ENCODE peak calls at places on chromosome 2, in nine cellular contexts. J is endothelial cell; L is activated CD8-positive, alpha-beta T cell treated with anti-CD3 and anti-CD28 coated beads for 36 hours; T is K562; D is nephron progenitor cell; C is colonic mucosa; A is bronchial epithelial cell; X is fibroblast of lung; K is body of pancreas. I is an unnamed sample.

GRCh38 chr2:133848111-133848649 is 279.9 kb upstream of the NCKAP5 start:
- DNase-seq in J (no peak), L (no peak), T (no peak), D (no peak), C (no peak), A (no peak), X (no peak), K (no peak), I (no peak)

GRCh38 chr2:205776139-205776538 is 93.8 kb downstream of the NRP2 start:
- DNase-seq in J (peak), L (peak), T (peak), D (peak), C (peak), A (no peak), X (no peak), K (peak), I (peak)

GRCh38 chr2:191064590-191064989 is 50.6 kb upstream of the STAT1 start:
- DNase-seq in J (no peak), L (peak), T (no peak), D (no peak), C (no peak), A (no peak), X (no peak), K (no peak), I (no peak)

GRCh38 chr2:226190479-226191252 is 609.0 kb downstream of the IRS1 start:
- DNase-seq in J (no peak), L (no peak), T (no peak), D (no peak), C (no peak), A (peak), X (peak), K (no peak), I (no peak)

GRCh38 chr2:232455426-232456255 is at the start of gene ALPI:
- DNase-seq in J (no peak), L (no peak), T (no peak), D (no peak), C (peak), A (no peak), X (no peak), K (no peak), I (no peak)

GRCh38 chr2:98253461-98254073 is 92.7 kb upstream of the CNGA3 start:
- DNase-seq in J (no peak), L (no peak), T (no peak), D (no peak), C (no peak), A (peak), X (peak), K (peak), I (no peak)

GRCh38 chr2:121189011-121189410 is 96.0 kb downstream of the TFCP2L1 start:
- DNase-seq in J (no peak), L (peak), T (no peak), D (no peak), C (no peak), A (no peak), X (no peak), K (no peak), I (no peak)

GRCh38 chr2:122422384-122422991 is 667.0 kb downstream of the TSN start:
- DNase-seq in J (no peak), L (no peak), T (no peak), D (no peak), C (no peak), A (peak), X (no peak), K (no peak), I (no peak)

GRCh38 chr2:65292461-65293127 is 65.0 kb downstream of the ACTR2 start:
- DNase-seq in J (no peak), L (no peak), T (no peak), D (no peak), C (no peak), A (no peak), X (no peak), K (no peak), I (no peak)

GRCh38 chr2:205967391-205968075 is 118.4 kb downstream of the INO80D start:
- DNase-seq in J (no peak), L (no peak), T (no peak), D (no peak), C (no peak), A (no peak), X (peak), K (no peak), I (no peak)

GRCh38 chr2:231393149-231394131 is 2.1 kb upstream of the B3GNT7 start:
- DNase-seq in J (no peak), L (peak), T (peak), D (no peak), C (no peak), A (no peak), X (no peak), K (no peak), I (peak)

GRCh38 chr2:16408331-16409005 is 257.2 kb downstream of the CYRIA start:
- DNase-seq in J (no peak), L (no peak), T (no peak), D (no peak), C (no peak), A (no peak), X (no peak), K (no peak), I (no peak)

GRCh38 chr2:20357588-20358394 is 7.1 kb upstream of the PUM2 start:
- DNase-seq in J (no peak), L (no peak), T (no peak), D (no peak), C (no peak), A (no peak), X (no peak), K (no peak), I (no peak)

GRCh38 chr2:126900646-126901319 is 2.1 kb downstream of the TEX51 start:
- DNase-seq in J (no peak), L (no peak), T (no peak), D (no peak), C (no peak), A (no peak), X (no peak), K (peak), I (no peak)

GRCh38 chr2:19046986-19047780 is 311.2 kb downstream of the OSR1 start:
- DNase-seq in J (no peak), L (no peak), T (no peak), D (no peak), C (no peak), A (no peak), X (peak), K (no peak), I (peak)

GRCh38 chr2:112204411-112204810 is 50.4 kb downstream of the ZC3H8 start:
- DNase-seq in J (no peak), L (no peak), T (no peak), D (no peak), C (no peak), A (peak), X (peak), K (no peak), I (no peak)

GRCh38 chr2:201257381-201257940 is 2.9 kb upstream of the CASP8 start:
- DNase-seq in J (peak), L (peak), T (peak), D (no peak), C (peak), A (no peak), X (no peak), K (peak), I (peak)

GRCh38 chr2:167294775-167295140 is 406.5 kb downstream of the XIRP2 start:
- DNase-seq in J (no peak), L (no peak), T (no peak), D (no peak), C (no peak), A (peak), X (no peak), K (no peak), I (peak)

GRCh38 chr2:167297292-167297691 is 409.0 kb downstream of the XIRP2 start:
- DNase-seq in J (no peak), L (no peak), T (no peak), D (no peak), C (no peak), A (no peak), X (no peak), K (no peak), I (no peak)

GRCh38 chr2:167293172-167293781 is 405.0 kb downstream of the XIRP2 start:
- DNase-seq in J (peak), L (peak), T (no peak), D (peak), C (peak), A (no peak), X (peak), K (peak), I (no peak)

GRCh38 chr2:167292430-167293171 is 404.3 kb downstream of the XIRP2 start:
- DNase-seq in J (peak), L (peak), T (peak), D (peak), C (peak), A (peak), X (peak), K (peak), I (peak)

GRCh38 chr2:167294031-167294774 is 405.9 kb downstream of the XIRP2 start:
- DNase-seq in J (peak), L (peak), T (no peak), D (peak), C (peak), A (peak), X (peak), K (peak), I (no peak)
- TF ChIP-seq CTCF in J (no peak), L (no peak), T (no peak), D (no peak), C (no peak), A (no peak), X (peak), K (no peak), I (no peak)

DNA sequence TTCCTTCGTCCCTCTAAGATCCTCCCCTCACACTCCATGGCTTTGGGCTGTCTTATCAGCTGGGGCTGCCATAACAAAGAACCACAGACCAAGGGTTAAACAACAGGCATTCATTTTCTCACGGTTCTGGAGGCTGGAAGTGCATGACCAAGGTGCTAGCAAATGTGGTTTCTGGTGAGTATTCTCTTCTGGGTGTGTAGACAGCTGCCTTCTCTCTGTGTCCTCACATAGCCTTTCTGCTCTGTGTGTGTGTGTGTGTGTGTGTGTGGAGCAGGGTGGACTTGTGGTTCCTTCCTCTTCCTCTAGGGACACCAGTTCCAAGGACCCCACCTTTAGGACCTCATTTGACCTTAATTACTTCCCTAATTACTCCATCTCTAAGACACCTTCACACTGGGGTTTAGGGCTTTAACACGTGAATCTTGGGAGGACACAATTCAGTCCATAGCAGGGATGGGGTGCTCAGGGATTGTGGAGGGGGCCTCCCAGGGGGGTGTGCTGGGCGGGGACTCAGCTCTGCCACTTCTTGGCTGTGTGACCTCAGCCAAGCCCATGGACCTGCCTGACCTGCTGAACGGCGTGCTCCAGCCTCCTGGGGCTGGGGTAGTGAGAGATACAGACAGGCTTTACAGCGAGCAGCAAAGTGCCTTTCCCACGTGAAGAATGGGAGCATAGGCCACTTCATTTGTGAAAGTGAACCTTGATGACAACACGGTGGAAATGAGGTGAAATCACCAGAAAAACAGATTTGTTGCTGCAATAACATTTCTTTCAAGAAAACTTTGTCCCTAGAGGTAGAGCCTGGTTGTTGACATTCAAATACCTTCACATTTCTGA is 38.1 kb downstream of the ACKR3 start:
- DNase-seq in J (no peak), L (no peak), T (peak), D (no peak), C (no peak), A (no peak), X (peak), K (peak), I (no peak)
- TF ChIP-seq CTCF in J (no peak), L (no peak), T (peak), D (no peak), C (no peak), A (no peak), X (no peak), K (peak), I (peak)

GRCh38 chr2:74878551-74878950 is 44.6 kb downstream of the HK2 start:
- DNase-seq in J (no peak), L (no peak), T (no peak), D (no peak), C (no peak), A (no peak), X (no peak), K (no peak), I (no peak)
- TF ChIP-seq CTCF in J (no peak), L (no peak), T (no peak), D (no peak), C (no peak), A (no peak), X (no peak), K (no peak), I (no peak)

GRCh38 chr2:30208453-30208852 is 22.9 kb upstream of the LBH start:
- DNase-seq in J (peak), L (peak), T (peak), D (peak), C (peak), A (peak), X (peak), K (peak), I (peak)

GRCh38 chr2:30204281-30204680 is 27.1 kb upstream of the LBH start:
- DNase-seq in J (no peak), L (no peak), T (no peak), D (no peak), C (no peak), A (no peak), X (no peak), K (no peak), I (no peak)

GRCh38 chr2:30205456-30205855 is 25.9 kb upstream of the LBH start:
- DNase-seq in J (no peak), L (no peak), T (no peak), D (no peak), C (no peak), A (no peak), X (no peak), K (no peak), I (no peak)

GRCh38 chr2:30209227-30209626 is 22.1 kb upstream of the LBH start:
- DNase-seq in J (no peak), L (no peak), T (no peak), D (no peak), C (no peak), A (no peak), X (no peak), K (no peak), I (no peak)

DNA sequence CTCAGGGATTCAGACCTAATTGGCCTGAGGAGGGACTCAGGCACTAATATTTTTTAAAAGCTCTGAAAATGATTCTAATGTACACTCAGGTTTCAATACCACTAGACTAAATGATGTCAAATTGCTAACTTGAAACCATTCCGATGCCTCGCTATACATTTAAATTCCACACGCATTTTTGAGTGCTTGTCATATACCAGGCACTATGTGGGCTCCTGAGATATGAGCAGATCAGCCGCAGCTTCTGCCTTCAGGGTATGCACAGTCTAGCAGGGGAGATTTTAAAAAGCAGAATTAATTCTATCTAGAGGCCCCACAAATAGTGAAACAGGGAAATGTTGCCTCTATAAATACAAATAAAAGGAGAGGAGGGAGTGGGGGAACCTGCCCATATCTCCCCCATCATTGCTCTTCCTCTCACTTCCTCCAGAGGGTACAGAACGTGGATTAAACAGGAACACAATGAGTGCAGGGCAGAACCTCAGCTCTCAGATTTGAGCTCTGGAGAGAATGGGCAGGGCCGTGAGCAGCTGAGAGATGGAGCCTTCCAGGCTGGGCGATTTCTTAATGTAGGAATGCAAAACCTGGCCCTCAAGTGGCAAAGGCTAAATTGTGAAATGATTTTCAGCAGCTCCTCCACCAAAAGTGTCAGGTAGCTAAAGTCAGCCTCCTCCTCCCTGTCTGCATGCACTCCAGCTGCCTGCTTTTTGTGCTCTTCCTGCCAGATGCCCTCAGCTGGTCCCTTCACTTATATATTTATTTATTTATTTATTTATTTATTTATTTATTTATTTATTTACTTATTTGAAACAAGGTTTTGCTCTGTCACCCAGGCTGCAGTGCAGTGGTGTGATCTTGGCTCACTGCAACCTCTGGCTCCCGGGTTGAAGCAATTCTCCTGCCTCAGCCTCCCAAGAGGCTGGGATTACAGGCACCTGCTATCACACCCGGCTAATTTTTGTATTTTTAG is 24.6 kb upstream of the LBH start:
- DNase-seq in J (no peak), L (no peak), T (no peak), D (no peak), C (no peak), A (no peak), X (no peak), K (no peak), I (no peak)
- TF ChIP-seq CTCF in J (no peak), L (no peak), T (no peak), D (no peak), C (no peak), A (no peak), X (no peak), K (no peak), I (no peak)

I was measured in GM13977.